ENCODE peak calls at places on chromosomes 5 and 9, in seven cellular contexts. One of them, this sample, is unnamed.

GRCh38 chr5:69334793-69335268 is 2.2 kb upstream of the CCDC125 start:
- DNase-seq in naive thymus-derived CD4-positive, alpha-beta T cell: peak; percentile 66
- DNase-seq in IMR-90: peak; percentile 76
- DNase-seq in cardiac fibroblast: peak; percentile 83
- DNase-seq in PC-3: peak; percentile 74
- DNase-seq in mesendoderm: peak; percentile 87
- DNase-seq in SK-N-SH: peak; percentile 86
- DNase-seq in this sample: peak; percentile 24

GRCh38 chr5:603081-603998 is 8.8 kb upstream of the CEP72 start:
- DNase-seq in IMR-90: no peak
- DNase-seq in SK-N-SH: no peak
- DNase-seq in cardiac fibroblast: no peak
- DNase-seq in mesendoderm: no peak
- DNase-seq in naive thymus-derived CD4-positive, alpha-beta T cell: no peak
- DNase-seq in PC-3: no peak
- DNase-seq in this sample: no peak

GRCh38 chr5:13659391-13659790 is 285.1 kb downstream of the DNAH5 start:
- DNase-seq in SK-N-SH: no peak
- DNase-seq in mesendoderm: no peak
- DNase-seq in naive thymus-derived CD4-positive, alpha-beta T cell: no peak
- DNase-seq in PC-3: peak; percentile 22
- DNase-seq in cardiac fibroblast: no peak
- DNase-seq in IMR-90: peak; percentile 63
- DNase-seq in this sample: no peak

GRCh38 chr5:66145737-66146136 is 1.6 kb downstream of the SREK1 start:
- DNase-seq in PC-3: no peak
- DNase-seq in IMR-90: no peak
- DNase-seq in naive thymus-derived CD4-positive, alpha-beta T cell: no peak
- DNase-seq in SK-N-SH: no peak
- DNase-seq in mesendoderm: no peak
- DNase-seq in cardiac fibroblast: no peak
- DNase-seq in this sample: no peak

GRCh38 chr5:155299342-155300006 is 285.9 kb downstream of the KIF4B start:
- DNase-seq in cardiac fibroblast: no peak
- DNase-seq in naive thymus-derived CD4-positive, alpha-beta T cell: no peak
- DNase-seq in SK-N-SH: peak; percentile 32
- DNase-seq in IMR-90: no peak
- DNase-seq in PC-3: no peak
- DNase-seq in mesendoderm: no peak
- DNase-seq in this sample: no peak

GRCh38 chr5:55575815-55576583 is 41.2 kb upstream of the PLPP1 start:
- DNase-seq in naive thymus-derived CD4-positive, alpha-beta T cell: no peak
- DNase-seq in PC-3: no peak
- DNase-seq in cardiac fibroblast: peak; percentile 29
- DNase-seq in mesendoderm: no peak
- DNase-seq in SK-N-SH: no peak
- DNase-seq in IMR-90: peak; percentile 60
- DNase-seq in this sample: peak; percentile 73

GRCh38 chr5:131204964-131205363 is 34.2 kb downstream of the LYRM7 start:
- DNase-seq in IMR-90: no peak
- DNase-seq in SK-N-SH: no peak
- DNase-seq in mesendoderm: no peak
- DNase-seq in PC-3: no peak
- DNase-seq in naive thymus-derived CD4-positive, alpha-beta T cell: no peak
- DNase-seq in cardiac fibroblast: no peak
- DNase-seq in this sample: no peak

GRCh38 chr5:139417214-139417613 is 13.3 kb upstream of the SPATA24 start:
- DNase-seq in SK-N-SH: no peak
- DNase-seq in IMR-90: peak; percentile 76
- DNase-seq in naive thymus-derived CD4-positive, alpha-beta T cell: no peak
- DNase-seq in cardiac fibroblast: no peak
- DNase-seq in PC-3: no peak
- DNase-seq in mesendoderm: no peak
- DNase-seq in this sample: no peak

GRCh38 chr9:18109670-18110069 is 364.3 kb upstream of the ADAMTSL1 start:
- DNase-seq in PC-3: no peak
- DNase-seq in mesendoderm: no peak
- DNase-seq in cardiac fibroblast: no peak
- DNase-seq in naive thymus-derived CD4-positive, alpha-beta T cell: no peak
- DNase-seq in SK-N-SH: no peak
- DNase-seq in IMR-90: no peak
- DNase-seq in this sample: no peak

GRCh38 chr9:18114559-18114958 is 359.4 kb upstream of the ADAMTSL1 start:
- DNase-seq in SK-N-SH: no peak
- DNase-seq in IMR-90: no peak
- DNase-seq in naive thymus-derived CD4-positive, alpha-beta T cell: no peak
- DNase-seq in PC-3: no peak
- DNase-seq in mesendoderm: no peak
- DNase-seq in cardiac fibroblast: no peak
- DNase-seq in this sample: no peak

GRCh38 chr9:18115131-18115530 is 358.8 kb upstream of the ADAMTSL1 start:
- DNase-seq in SK-N-SH: no peak
- DNase-seq in mesendoderm: no peak
- DNase-seq in naive thymus-derived CD4-positive, alpha-beta T cell: no peak
- DNase-seq in IMR-90: no peak
- DNase-seq in PC-3: no peak
- DNase-seq in cardiac fibroblast: no peak
- DNase-seq in this sample: no peak
- H3K4me3 ChIP-seq in SK-N-SH: no peak overlapping the region
- H3K4me3 ChIP-seq in mesendoderm: no peak overlapping the region
- H3K4me3 ChIP-seq in naive thymus-derived CD4-positive, alpha-beta T cell: no peak overlapping the region
- H3K4me3 ChIP-seq in IMR-90: no peak overlapping the region
- H3K4me3 ChIP-seq in PC-3: no peak overlapping the region
- H3K4me3 ChIP-seq in cardiac fibroblast: no peak overlapping the region
- H3K4me3 ChIP-seq in this sample: no peak overlapping the region

DNA sequence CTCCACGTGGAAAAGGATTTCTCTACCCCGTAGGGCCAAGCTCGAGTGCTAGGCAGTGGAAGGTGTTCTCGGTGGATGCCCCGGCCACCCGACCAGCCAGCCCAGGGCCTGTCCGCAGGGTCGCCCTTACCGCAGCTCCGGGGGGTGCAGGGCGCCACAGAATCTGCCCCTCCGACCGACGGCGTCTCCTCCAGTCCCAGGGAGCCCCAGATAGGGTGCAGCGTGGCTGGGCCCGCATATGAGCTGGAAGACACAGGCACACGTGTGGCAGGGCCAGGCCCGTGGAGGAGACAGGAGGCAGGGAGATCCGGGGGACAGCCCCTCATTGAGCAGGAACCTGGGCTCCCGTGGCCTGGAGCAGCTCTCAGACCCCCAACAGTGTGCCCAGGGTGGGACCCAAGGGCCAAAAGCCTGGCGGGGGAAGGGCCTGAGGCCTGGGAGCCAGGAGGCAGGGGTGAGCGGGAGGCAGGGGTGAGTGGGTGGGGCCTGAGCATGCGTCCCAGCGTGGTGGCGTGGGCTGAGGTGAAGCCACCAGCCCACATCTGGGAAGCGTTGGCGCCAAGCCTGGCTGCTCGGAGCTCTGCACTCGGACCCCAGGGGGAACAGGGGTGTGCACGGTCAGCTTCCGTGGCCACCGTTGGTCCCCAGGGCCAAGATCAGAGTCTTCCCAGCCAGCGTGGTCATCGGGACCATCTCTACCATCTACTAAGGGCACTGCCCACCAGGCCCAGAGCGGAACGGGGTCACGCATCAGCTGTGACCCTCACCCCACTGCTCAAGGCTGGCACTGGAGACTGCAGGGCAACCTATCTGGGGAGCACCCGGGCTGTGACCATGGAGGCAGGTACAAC is 22.2 kb downstream of the CCDC187 start:
- DNase-seq in naive thymus-derived CD4-positive, alpha-beta T cell: no peak
- DNase-seq in mesendoderm: no peak
- DNase-seq in SK-N-SH: no peak
- DNase-seq in IMR-90: no peak
- DNase-seq in PC-3: no peak
- DNase-seq in cardiac fibroblast: no peak
- DNase-seq in this sample: no peak
- H3K4me3 ChIP-seq in naive thymus-derived CD4-positive, alpha-beta T cell: no peak overlapping the region
- H3K4me3 ChIP-seq in mesendoderm: no peak overlapping the region
- H3K4me3 ChIP-seq in SK-N-SH: no peak overlapping the region
- H3K4me3 ChIP-seq in IMR-90: no peak overlapping the region
- H3K4me3 ChIP-seq in PC-3: no peak overlapping the region
- H3K4me3 ChIP-seq in cardiac fibroblast: no peak overlapping the region
- H3K4me3 ChIP-seq in this sample: no peak overlapping the region

GRCh38 chr5:100731768-100732167 is 171.3 kb downstream of the ST8SIA4 start:
- DNase-seq in SK-N-SH: no peak
- DNase-seq in mesendoderm: no peak
- DNase-seq in IMR-90: no peak
- DNase-seq in PC-3: peak; percentile 17
- DNase-seq in cardiac fibroblast: no peak
- DNase-seq in naive thymus-derived CD4-positive, alpha-beta T cell: peak; percentile 14
- DNase-seq in this sample: no peak
- H3K4me3 ChIP-seq in SK-N-SH: peak overlapping the region; percentile 17
- H3K4me3 ChIP-seq in mesendoderm: no peak overlapping the region
- H3K4me3 ChIP-seq in IMR-90: no peak overlapping the region
- H3K4me3 ChIP-seq in PC-3: peak overlapping the region; percentile 38
- H3K4me3 ChIP-seq in cardiac fibroblast: no peak overlapping the region
- H3K4me3 ChIP-seq in naive thymus-derived CD4-positive, alpha-beta T cell: peak overlapping the region; percentile 7
- H3K4me3 ChIP-seq in this sample: no peak overlapping the region

GRCh38 chr9:88193766-88194165 is 55.5 kb upstream of the SPATA31C2 start:
- DNase-seq in PC-3: no peak
- DNase-seq in mesendoderm: no peak
- DNase-seq in SK-N-SH: no peak
- DNase-seq in cardiac fibroblast: no peak
- DNase-seq in naive thymus-derived CD4-positive, alpha-beta T cell: no peak
- DNase-seq in IMR-90: no peak
- DNase-seq in this sample: no peak

GRCh38 chr9:88198346-88198807 is 60.1 kb upstream of the SPATA31C2 start:
- DNase-seq in naive thymus-derived CD4-positive, alpha-beta T cell: no peak
- DNase-seq in PC-3: peak; percentile 28
- DNase-seq in SK-N-SH: no peak
- DNase-seq in mesendoderm: no peak
- DNase-seq in cardiac fibroblast: peak; percentile 28
- DNase-seq in IMR-90: peak; percentile 72
- DNase-seq in this sample: no peak

GRCh38 chr9:88197781-88198345 is 59.6 kb upstream of the SPATA31C2 start:
- DNase-seq in cardiac fibroblast: peak; percentile 81
- DNase-seq in IMR-90: peak; percentile 87
- DNase-seq in SK-N-SH: peak; percentile 36
- DNase-seq in mesendoderm: peak; percentile 42
- DNase-seq in naive thymus-derived CD4-positive, alpha-beta T cell: no peak
- DNase-seq in PC-3: peak; percentile 81
- DNase-seq in this sample: peak; percentile 80

GRCh38 chr9:88196456-88196855 is 58.2 kb upstream of the SPATA31C2 start:
- DNase-seq in cardiac fibroblast: no peak
- DNase-seq in naive thymus-derived CD4-positive, alpha-beta T cell: no peak
- DNase-seq in mesendoderm: no peak
- DNase-seq in SK-N-SH: no peak
- DNase-seq in PC-3: peak; percentile 62
- DNase-seq in IMR-90: no peak
- DNase-seq in this sample: no peak

DNA sequence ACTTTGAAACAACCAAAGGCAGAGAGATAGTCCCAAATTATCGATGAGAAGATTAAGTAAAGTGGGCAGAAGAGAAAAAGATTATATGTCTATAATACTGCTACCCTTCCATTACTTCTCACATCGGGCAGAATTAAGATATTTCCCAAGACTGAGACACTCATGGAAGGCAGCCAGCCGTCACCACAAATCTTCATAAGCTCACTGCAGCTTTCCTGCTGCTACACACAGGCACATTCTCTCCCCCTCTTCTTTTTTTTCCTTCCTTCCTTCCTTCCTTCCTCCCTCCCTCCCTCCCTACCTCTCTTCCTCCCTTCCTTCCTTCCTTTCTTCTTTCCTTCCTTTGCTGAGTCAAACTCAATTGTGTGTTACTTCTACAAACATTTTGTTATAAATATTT is 58.7 kb upstream of the SPATA31C2 start:
- DNase-seq in IMR-90: peak; percentile 75
- DNase-seq in SK-N-SH: no peak
- DNase-seq in cardiac fibroblast: peak; percentile 65
- DNase-seq in naive thymus-derived CD4-positive, alpha-beta T cell: no peak
- DNase-seq in PC-3: peak; percentile 53
- DNase-seq in mesendoderm: no peak
- DNase-seq in this sample: peak; percentile 39
- H3K4me3 ChIP-seq in IMR-90: no peak overlapping the region
- H3K4me3 ChIP-seq in SK-N-SH: no peak overlapping the region
- H3K4me3 ChIP-seq in cardiac fibroblast: no peak overlapping the region
- H3K4me3 ChIP-seq in naive thymus-derived CD4-positive, alpha-beta T cell: no peak overlapping the region
- H3K4me3 ChIP-seq in PC-3: peak overlapping the region; percentile 54
- H3K4me3 ChIP-seq in mesendoderm: no peak overlapping the region
- H3K4me3 ChIP-seq in this sample: no peak overlapping the region

GRCh38 chr9:131072107-131072870 is 24.0 kb upstream of the AIF1L start:
- DNase-seq in IMR-90: no peak
- DNase-seq in naive thymus-derived CD4-positive, alpha-beta T cell: no peak
- DNase-seq in PC-3: no peak
- DNase-seq in SK-N-SH: no peak
- DNase-seq in cardiac fibroblast: no peak
- DNase-seq in mesendoderm: no peak
- DNase-seq in this sample: no peak

GRCh38 chr9:131068076-131068816 is 28.1 kb upstream of the AIF1L start:
- DNase-seq in mesendoderm: no peak
- DNase-seq in SK-N-SH: no peak
- DNase-seq in PC-3: no peak
- DNase-seq in IMR-90: no peak
- DNase-seq in cardiac fibroblast: no peak
- DNase-seq in naive thymus-derived CD4-positive, alpha-beta T cell: no peak
- DNase-seq in this sample: no peak

GRCh38 chr9:131069699-131070098 is 26.6 kb upstream of the AIF1L start:
- DNase-seq in SK-N-SH: no peak
- DNase-seq in IMR-90: no peak
- DNase-seq in PC-3: no peak
- DNase-seq in mesendoderm: no peak
- DNase-seq in cardiac fibroblast: no peak
- DNase-seq in naive thymus-derived CD4-positive, alpha-beta T cell: no peak
- DNase-seq in this sample: no peak

GRCh38 chr9:131076347-131077195 is 19.8 kb upstream of the AIF1L start:
- DNase-seq in IMR-90: no peak
- DNase-seq in mesendoderm: no peak
- DNase-seq in naive thymus-derived CD4-positive, alpha-beta T cell: no peak
- DNase-seq in PC-3: no peak
- DNase-seq in SK-N-SH: no peak
- DNase-seq in cardiac fibroblast: no peak
- DNase-seq in this sample: no peak

GRCh38 chr9:131072871-131073237 is 23.5 kb upstream of the AIF1L start:
- DNase-seq in PC-3: no peak
- DNase-seq in IMR-90: no peak
- DNase-seq in cardiac fibroblast: no peak
- DNase-seq in naive thymus-derived CD4-positive, alpha-beta T cell: no peak
- DNase-seq in SK-N-SH: no peak
- DNase-seq in mesendoderm: no peak
- DNase-seq in this sample: no peak
- H3K4me3 ChIP-seq in PC-3: no peak overlapping the region
- H3K4me3 ChIP-seq in IMR-90: no peak overlapping the region
- H3K4me3 ChIP-seq in cardiac fibroblast: no peak overlapping the region
- H3K4me3 ChIP-seq in naive thymus-derived CD4-positive, alpha-beta T cell: no peak overlapping the region
- H3K4me3 ChIP-seq in SK-N-SH: no peak overlapping the region
- H3K4me3 ChIP-seq in mesendoderm: no peak overlapping the region
- H3K4me3 ChIP-seq in this sample: no peak overlapping the region